ENCODE peak calls at places on chromosomes 5 and 9, in seven cellular contexts. R is amniotic stem cell; B is mesendoderm; N is stimulated activated CD8-positive, alpha-beta memory T cell treated with anti-CD3 and anti-CD28 coated beads, Interleukin-4, amount 100 ng/mL, for 4 hours; C is stimulated activated CD4-positive, alpha-beta T cell treated with anti-CD3 and anti-CD28 coated beads, Interleukin-4, amount 100 ng/mL, for 1 hour; Q is endothelial cell; A is RWPE1. I is an unnamed sample.

GRCh38 chr5:151570512-151571269 is 20.4 kb downstream of the FAT2 start:
- DNase-seq in C (no peak), Q (no peak), A (peak), R (no peak), B (peak), N (no peak), I (no peak)

GRCh38 chr5:57216714-57217113 is 42.9 kb downstream of the GPBP1 start:
- DNase-seq in Q (no peak), A (peak), C (no peak), R (peak), N (no peak), B (no peak), I (no peak)

GRCh38 chr5:177113566-177114424 is 19.8 kb upstream of the NSD1 start:
- DNase-seq in R (no peak), Q (peak), A (peak), C (peak), B (peak), N (peak), I (peak)

GRCh38 chr5:119269061-119269579 is 86.7 kb upstream of the TNFAIP8 start:
- DNase-seq in Q (peak), R (no peak), C (peak), N (no peak), B (peak), A (peak), I (no peak)

GRCh38 chr9:133374612-133375115 is 1.2 kb downstream of the SURF4 start:
- DNase-seq in N (no peak), Q (no peak), B (no peak), C (no peak), R (peak), A (no peak), I (no peak)

GRCh38 chr9:642014-642413 is 199.5 kb upstream of the DMRT1 start:
- DNase-seq in C (no peak), N (no peak), A (no peak), B (no peak), R (no peak), Q (no peak), I (no peak)

GRCh38 chr9:107137495-107138202 is 145.4 kb upstream of the RAD23B start:
- DNase-seq in A (peak), N (no peak), R (peak), B (peak), Q (peak), C (no peak), I (no peak)

GRCh38 chr5:154646841-154647759 is 108.1 kb upstream of the LARP1 start:
- DNase-seq in C (no peak), A (no peak), B (peak), Q (peak), N (peak), R (no peak), I (no peak)

GRCh38 chr5:122942164-122942914 is 94.2 kb downstream of the PPIC start:
- DNase-seq in A (peak), N (no peak), R (peak), Q (peak), B (peak), C (no peak), I (no peak)

GRCh38 chr9:5188060-5188707 is 2.7 kb upstream of the INSL6 start:
- DNase-seq in A (no peak), B (no peak), R (no peak), N (no peak), C (no peak), Q (no peak), I (no peak)

GRCh38 chr9:104778802-104779201 is 14.9 kb downstream of the NIPSNAP3B start:
- DNase-seq in R (no peak), N (no peak), Q (no peak), A (no peak), B (peak), C (no peak), I (no peak)

GRCh38 chr5:36662291-36662851 is 56.0 kb downstream of the SLC1A3 start:
- DNase-seq in C (no peak), R (no peak), Q (no peak), B (no peak), A (no peak), N (no peak), I (no peak)

GRCh38 chr5:2889946-2890475 is 138.5 kb upstream of the IRX2 start:
- DNase-seq in N (no peak), Q (no peak), A (no peak), R (no peak), C (no peak), B (no peak), I (no peak)

GRCh38 chr9:89277043-89277442 is 34.0 kb upstream of the CKS2 start:
- DNase-seq in R (no peak), B (no peak), C (no peak), Q (no peak), N (no peak), A (no peak), I (no peak)

GRCh38 chr9:91919621-91920020 is 30.4 kb downstream of the ROR2 start:
- DNase-seq in C (no peak), B (no peak), R (no peak), A (no peak), Q (no peak), N (no peak), I (no peak)

GRCh38 chr5:61182449-61182848 is 20.2 kb upstream of the SMIM15 start:
- DNase-seq in R (no peak), Q (no peak), B (no peak), N (no peak), A (no peak), C (no peak), I (no peak)

GRCh38 chr5:112960861-112961504 is 15.6 kb upstream of the DCP2 start:
- DNase-seq in B (no peak), N (no peak), Q (no peak), C (no peak), R (no peak), A (no peak), I (no peak)

GRCh38 chr5:146620663-146621051 is 104.7 kb upstream of the GPR151 start:
- DNase-seq in A (no peak), C (no peak), Q (no peak), B (no peak), N (no peak), R (no peak), I (no peak)

GRCh38 chr9:122076117-122076516 is 17.0 kb downstream of the TTLL11 start:
- DNase-seq in A (no peak), B (no peak), C (no peak), Q (no peak), R (no peak), N (no peak), I (no peak)

GRCh38 chr5:119071573-119071874 is 637 bp downstream of the DMXL1 start:
- DNase-seq in R (no peak), N (no peak), B (no peak), A (no peak), Q (no peak), C (no peak), I (no peak)

GRCh38 chr5:15956622-15957021 is 223.0 kb downstream of the MARCHF11 start:
- DNase-seq in R (no peak), C (no peak), N (no peak), A (no peak), Q (no peak), B (no peak), I (no peak)

GRCh38 chr9:109455861-109456260 is 42.2 kb downstream of the PTPN3 start:
- DNase-seq in C (no peak), A (no peak), B (peak), N (no peak), R (no peak), Q (no peak), I (no peak)

GRCh38 chr9:36597412-36598178 is 24.9 kb downstream of the MELK start:
- DNase-seq in Q (peak), N (no peak), R (peak), A (peak), B (peak), C (no peak), I (no peak)

GRCh38 chr9:123157216-123157615 is 111.2 kb downstream of the STRBP start:
- DNase-seq in C (no peak), N (no peak), A (no peak), R (no peak), B (no peak), Q (no peak), I (no peak)

GRCh38 chr5:7764452-7764851 is 86.5 kb downstream of the CFAP90 start:
- DNase-seq in R (no peak), N (no peak), B (no peak), A (no peak), Q (no peak), C (no peak), I (no peak)

GRCh38 chr9:136562746-136563506 is 17.1 kb upstream of the NOTCH1 start:
- DNase-seq in R (no peak), C (no peak), Q (no peak), B (no peak), N (no peak), A (no peak), I (no peak)

GRCh38 chr5:110027527-110028322 is 338.0 kb downstream of the MAN2A1 start:
- DNase-seq in R (no peak), B (peak), A (no peak), Q (no peak), C (no peak), N (no peak), I (no peak)

GRCh38 chr9:16196206-16196605 is 643.4 kb downstream of the CCDC171 start:
- DNase-seq in C (no peak), A (no peak), N (no peak), B (no peak), Q (no peak), R (no peak), I (no peak)

GRCh38 chr9:37948417-37948980 is 44.6 kb upstream of the SLC25A51 start:
- DNase-seq in B (no peak), A (no peak), N (no peak), R (no peak), Q (no peak), C (no peak), I (no peak)

GRCh38 chr5:27995867-27996266 is 957.5 kb upstream of the CDH9 start:
- DNase-seq in R (no peak), C (no peak), B (no peak), Q (no peak), N (no peak), A (no peak), I (no peak)

GRCh38 chr5:1542011-1542410 is 18.3 kb upstream of the LPCAT1 start:
- DNase-seq in Q (no peak), R (no peak), C (no peak), A (no peak), B (no peak), N (no peak), I (no peak)

GRCh38 chr5:149851211-149851610 is 93.4 kb downstream of the PDE6A start:
- DNase-seq in A (no peak), Q (no peak), R (no peak), N (no peak), C (no peak), B (no peak), I (no peak)

GRCh38 chr5:146883496-146883895 is 4.9 kb upstream of the PPP2R2B start:
- DNase-seq in R (no peak), Q (no peak), A (peak), C (no peak), B (no peak), N (no peak), I (no peak)

GRCh38 chr5:7347377-7347776 is 48.6 kb upstream of the ADCY2 start:
- DNase-seq in N (no peak), B (peak), R (no peak), C (no peak), A (no peak), Q (no peak), I (no peak)

GRCh38 chr5:99037668-99038067 is 108.9 kb upstream of the CHD1 start:
- DNase-seq in B (peak), C (no peak), Q (no peak), N (peak), R (no peak), A (no peak), I (peak)

GRCh38 chr5:62331921-62332320 is 25.9 kb downstream of the KIF2A start:
- DNase-seq in R (no peak), N (no peak), Q (no peak), A (no peak), C (no peak), B (no peak), I (no peak)

GRCh38 chr5:109685916-109686315 is 3.8 kb upstream of the MAN2A1 start:
- DNase-seq in R (no peak), A (no peak), N (no peak), C (no peak), B (no peak), Q (no peak), I (no peak)

I was measured in activated T-helper 1 cell treated with anti-CD3 and anti-CD28 coated beads, Interleukin-2, amount 50 U/mL, for 16 hours.